ENCODE peak calls at places on chromosomes 12 and 14, in nine cellular contexts. B, O, V, L, P, S, J, D and Q are unnamed samples.

GRCh38 chr12:121813951-121814350 is 10.1 kb downstream of the SETD1B start:
- DNase-seq in O (no peak), P (peak), D (no peak), B (no peak), S (no peak), J (no peak), V (no peak), L (no peak), Q (no peak)

GRCh38 chr14:101044741-101045140 is 141.2 kb upstream of the RTL1 start:
- DNase-seq in B (no peak), D (no peak), S (no peak), O (no peak), L (no peak), V (no peak), J (no peak), P (no peak), Q (no peak)

GRCh38 chr12:53508534-53509199 is 1.4 kb upstream of the NPFF start:
- DNase-seq in L (peak), P (peak), O (peak), B (peak), D (peak), V (peak), J (no peak), S (peak), Q (peak)

GRCh38 chr14:71856199-71856919 is 75.9 kb upstream of the RGS6 start:
- DNase-seq in S (no peak), J (no peak), D (no peak), L (no peak), B (no peak), V (no peak), O (no peak), P (no peak), Q (no peak)

GRCh38 chr12:115102450-115102849 is 418.5 kb upstream of the TBX3 start:
- DNase-seq in S (no peak), V (peak), J (no peak), P (no peak), L (no peak), O (no peak), B (no peak), D (no peak), Q (no peak)

GRCh38 chr14:67575684-67576083 is 24.4 kb downstream of the PIGH start:
- DNase-seq in J (no peak), S (no peak), D (no peak), O (no peak), P (no peak), B (no peak), V (no peak), L (peak), Q (no peak)

GRCh38 chr12:113097716-113098427 is 37.7 kb downstream of the RASAL1 start:
- DNase-seq in J (no peak), O (peak), B (no peak), P (no peak), D (no peak), S (no peak), L (no peak), V (peak), Q (no peak)

GRCh38 chr12:2387051-2387834 is 334.5 kb downstream of the CACNA1C start:
- DNase-seq in O (no peak), V (no peak), P (no peak), S (no peak), J (no peak), D (no peak), B (peak), L (no peak), Q (no peak)

GRCh38 chr12:50387972-50388478 is 8.4 kb downstream of the FAM186A start:
- DNase-seq in B (no peak), S (no peak), L (no peak), J (no peak), P (no peak), O (no peak), V (no peak), D (no peak), Q (no peak)

GRCh38 chr12:34340534-34341361 is 318.5 kb downstream of the ALG10 start:
- DNase-seq in P (no peak), V (no peak), S (no peak), O (no peak), B (no peak), D (no peak), L (no peak), J (no peak), Q (no peak)

GRCh38 chr14:100374270-100374669 is 51.1 kb downstream of the SLC25A47 start:
- DNase-seq in J (no peak), V (no peak), D (no peak), B (no peak), O (no peak), P (no peak), L (no peak), S (no peak), Q (no peak)

GRCh38 chr12:82174936-82175335 is 183.3 kb downstream of the CCDC59 start:
- DNase-seq in O (peak), L (no peak), P (no peak), V (no peak), J (no peak), D (no peak), B (no peak), S (no peak), Q (no peak)

GRCh38 chr14:105322791-105323556 is 8.4 kb downstream of the PACS2 start:
- DNase-seq in D (no peak), O (no peak), P (no peak), L (no peak), V (no peak), J (no peak), B (no peak), S (no peak), Q (peak)

GRCh38 chr14:104766863-104767633 is 14.1 kb downstream of the SIVA1 start:
- DNase-seq in D (no peak), L (no peak), V (no peak), J (no peak), O (no peak), B (no peak), P (no peak), S (no peak), Q (peak)

GRCh38 chr12:25959069-25959961 is 833 bp downstream of the RASSF8 start:
- DNase-seq in L (peak), J (no peak), V (peak), O (peak), S (peak), D (peak), B (peak), P (peak), Q (peak)

GRCh38 chr12:117472983-117473382 is 111.6 kb upstream of the NOS1 start:
- DNase-seq in J (peak), B (no peak), P (no peak), V (no peak), D (no peak), L (no peak), O (no peak), S (no peak), Q (peak)

GRCh38 chr12:288687-289086 is 26.1 kb upstream of the SLC6A13 start:
- DNase-seq in P (no peak), V (peak), S (no peak), J (no peak), L (no peak), O (peak), D (peak), B (no peak), Q (no peak)

GRCh38 chr14:78543433-78543832 is 373.3 kb downstream of the NRXN3 start:
- DNase-seq in B (no peak), D (no peak), S (no peak), O (no peak), J (no peak), L (no peak), P (no peak), V (no peak), Q (no peak)

GRCh38 chr12:71730936-71731335 is 23.7 kb upstream of the RAB21 start:
- DNase-seq in J (no peak), S (no peak), V (no peak), D (no peak), O (no peak), P (no peak), B (no peak), L (no peak), Q (no peak)

GRCh38 chr12:57497223-57498142 is 9.6 kb downstream of the MARS1 start:
- DNase-seq in D (no peak), S (no peak), L (no peak), O (no peak), B (no peak), P (no peak), V (no peak), J (no peak), Q (no peak)
- TF ChIP-seq POLR2A in D (no peak), S (no peak), L (no peak), O (no peak), B (no peak), P (no peak), V (no peak), J (no peak), Q (no peak)

GRCh38 chr12:109597414-109597794 is 23.8 kb downstream of the MVK start:
- DNase-seq in S (no peak), L (no peak), J (no peak), D (no peak), P (no peak), V (no peak), B (no peak), O (no peak), Q (no peak)
- TF ChIP-seq POLR2A in S (no peak), L (no peak), J (no peak), D (no peak), P (no peak), V (no peak), B (no peak), O (no peak), Q (no peak)

DNA sequence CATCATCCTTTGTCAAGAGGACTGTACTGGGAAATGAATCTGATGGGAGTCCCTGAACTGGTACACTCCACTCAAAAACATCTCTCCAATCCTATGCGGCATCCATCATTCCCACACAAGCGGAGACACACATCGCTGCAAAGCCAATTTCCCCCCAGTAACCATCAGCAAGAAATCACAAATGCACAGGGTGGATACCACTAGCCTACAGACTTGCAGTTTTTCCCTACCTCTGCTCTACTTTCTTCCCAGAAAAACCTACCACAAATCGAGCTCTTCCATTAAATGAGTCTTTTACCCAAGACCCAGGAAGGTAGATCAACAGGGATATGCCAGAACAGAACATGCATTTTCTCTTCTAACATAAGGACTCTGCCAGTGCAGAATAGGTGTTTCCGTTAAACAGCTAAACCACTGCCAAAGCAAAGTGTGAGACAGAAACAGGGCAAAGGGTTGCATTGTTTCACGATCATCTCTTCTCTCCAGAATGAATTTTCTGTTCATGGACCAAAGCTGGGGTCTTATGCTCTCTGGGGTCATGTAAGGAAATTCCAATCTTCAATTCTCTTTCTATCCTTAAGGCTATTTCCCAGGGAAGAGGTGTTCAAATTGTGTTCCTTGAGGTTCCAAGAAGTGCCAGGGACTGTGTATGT is 11.1 kb downstream of the PSMB5 start:
- DNase-seq in P (no peak), L (no peak), O (no peak), S (no peak), B (no peak), J (no peak), V (no peak), D (no peak), Q (no peak)
- TF ChIP-seq POLR2A in P (no peak), L (no peak), O (no peak), S (no peak), B (no peak), J (no peak), V (no peak), D (no peak), Q (no peak)

DNA sequence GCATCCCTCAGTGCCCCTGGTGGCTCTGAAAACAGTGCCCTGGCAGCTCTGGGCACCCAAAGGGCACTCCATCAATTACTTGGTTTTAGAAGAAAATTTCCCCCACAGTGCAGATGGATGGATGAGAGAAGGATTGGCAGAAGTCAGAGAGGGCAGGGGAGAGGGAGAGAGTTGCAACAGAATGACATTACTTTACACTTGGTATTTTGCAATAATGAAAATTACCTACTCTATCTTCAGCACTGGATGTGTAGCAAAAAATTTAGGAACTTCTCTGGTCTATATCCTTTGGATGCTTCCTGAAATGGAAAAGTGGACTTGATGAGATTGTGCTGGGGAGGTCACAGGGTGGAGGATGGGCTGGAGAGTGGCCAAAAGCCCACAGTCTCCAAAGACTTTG is 193.2 kb downstream of the CHST11 start:
- DNase-seq in P (no peak), L (no peak), B (no peak), D (no peak), O (no peak), J (no peak), S (no peak), V (no peak), Q (no peak)
- TF ChIP-seq POLR2A in P (no peak), L (no peak), B (no peak), D (no peak), O (no peak), J (no peak), S (no peak), V (no peak), Q (no peak)